ENCODE peak calls at places on chromosome 2, in ten cellular contexts. One of them, this sample, is unnamed.

GRCh38 chr2:158205215-158205614 is 103.5 kb downstream of the UPP2 start:
- DNase-seq in aorta: no peak
- DNase-seq in GM12891: no peak
- DNase-seq in RKO: no peak
- DNase-seq in KBM-7: no peak
- DNase-seq in activated naive CD8-positive, alpha-beta T cell treated with anti-CD3 and anti-CD28 coated beads for 36 hours: no peak
- DNase-seq in activated CD4-positive, alpha-beta T cell treated with anti-CD3 and anti-CD28 coated beads, Interleukin-2, amount 10 ng/mL, durations not matched to agents 24 days and 14 days: no peak
- DNase-seq in GM03348: no peak
- DNase-seq in choroid plexus epithelial cell: no peak
- DNase-seq in BE2C: no peak
- DNase-seq in this sample: no peak

GRCh38 chr2:112204411-112204810 is 50.4 kb downstream of the ZC3H8 start:
- DNase-seq in KBM-7: peak; percentile 35
- DNase-seq in GM12891: no peak
- DNase-seq in activated naive CD8-positive, alpha-beta T cell treated with anti-CD3 and anti-CD28 coated beads for 36 hours: no peak
- DNase-seq in aorta: no peak
- DNase-seq in activated CD4-positive, alpha-beta T cell treated with anti-CD3 and anti-CD28 coated beads, Interleukin-2, amount 10 ng/mL, durations not matched to agents 24 days and 14 days: peak; percentile 3
- DNase-seq in choroid plexus epithelial cell: peak; percentile 19
- DNase-seq in BE2C: no peak
- DNase-seq in GM03348: no peak
- DNase-seq in RKO: peak; percentile 47
- DNase-seq in this sample: no peak

GRCh38 chr2:68771211-68771721 is 36.7 kb downstream of the ARHGAP25 start:
- DNase-seq in KBM-7: no peak
- DNase-seq in BE2C: no peak
- DNase-seq in RKO: no peak
- DNase-seq in GM12891: no peak
- DNase-seq in GM03348: no peak
- DNase-seq in activated CD4-positive, alpha-beta T cell treated with anti-CD3 and anti-CD28 coated beads, Interleukin-2, amount 10 ng/mL, durations not matched to agents 24 days and 14 days: peak; percentile 55
- DNase-seq in activated naive CD8-positive, alpha-beta T cell treated with anti-CD3 and anti-CD28 coated beads for 36 hours: no peak
- DNase-seq in choroid plexus epithelial cell: peak; percentile 39
- DNase-seq in aorta: no peak
- DNase-seq in this sample: no peak

GRCh38 chr2:88212251-88212790 is 42.2 kb downstream of the THNSL2 start:
- DNase-seq in KBM-7: no peak
- DNase-seq in aorta: no peak
- DNase-seq in BE2C: no peak
- DNase-seq in activated CD4-positive, alpha-beta T cell treated with anti-CD3 and anti-CD28 coated beads, Interleukin-2, amount 10 ng/mL, durations not matched to agents 24 days and 14 days: no peak
- DNase-seq in RKO: peak; percentile 54
- DNase-seq in activated naive CD8-positive, alpha-beta T cell treated with anti-CD3 and anti-CD28 coated beads for 36 hours: no peak
- DNase-seq in GM03348: peak; percentile 39
- DNase-seq in choroid plexus epithelial cell: peak; percentile 32
- DNase-seq in GM12891: no peak
- DNase-seq in this sample: no peak

GRCh38 chr2:240523451-240524281 is 34.1 kb downstream of the ANKMY1 start:
- DNase-seq in aorta: peak; percentile 56
- DNase-seq in BE2C: no peak
- DNase-seq in activated CD4-positive, alpha-beta T cell treated with anti-CD3 and anti-CD28 coated beads, Interleukin-2, amount 10 ng/mL, durations not matched to agents 24 days and 14 days: no peak
- DNase-seq in RKO: no peak
- DNase-seq in choroid plexus epithelial cell: no peak
- DNase-seq in activated naive CD8-positive, alpha-beta T cell treated with anti-CD3 and anti-CD28 coated beads for 36 hours: no peak
- DNase-seq in KBM-7: no peak
- DNase-seq in GM12891: no peak
- DNase-seq in GM03348: peak; percentile 4
- DNase-seq in this sample: no peak

GRCh38 chr2:218991674-218992168 is 1.5 kb downstream of the CRYBA2 start:
- DNase-seq in activated CD4-positive, alpha-beta T cell treated with anti-CD3 and anti-CD28 coated beads, Interleukin-2, amount 10 ng/mL, durations not matched to agents 24 days and 14 days: no peak
- DNase-seq in choroid plexus epithelial cell: peak; percentile 33
- DNase-seq in KBM-7: no peak
- DNase-seq in GM03348: peak; percentile 67
- DNase-seq in GM12891: no peak
- DNase-seq in aorta: peak; percentile 19
- DNase-seq in activated naive CD8-positive, alpha-beta T cell treated with anti-CD3 and anti-CD28 coated beads for 36 hours: no peak
- DNase-seq in BE2C: peak; percentile 50
- DNase-seq in RKO: peak; percentile 52
- DNase-seq in this sample: no peak

GRCh38 chr2:144712277-144712944 is 192.5 kb upstream of the ZEB2 start:
- DNase-seq in activated naive CD8-positive, alpha-beta T cell treated with anti-CD3 and anti-CD28 coated beads for 36 hours: no peak
- DNase-seq in GM03348: peak; percentile 20
- DNase-seq in choroid plexus epithelial cell: peak; percentile 44
- DNase-seq in activated CD4-positive, alpha-beta T cell treated with anti-CD3 and anti-CD28 coated beads, Interleukin-2, amount 10 ng/mL, durations not matched to agents 24 days and 14 days: no peak
- DNase-seq in GM12891: no peak
- DNase-seq in RKO: no peak
- DNase-seq in aorta: no peak
- DNase-seq in KBM-7: no peak
- DNase-seq in BE2C: no peak
- DNase-seq in this sample: no peak

GRCh38 chr2:241052677-241053360 is 49.3 kb downstream of the MTERF4 start:
- DNase-seq in activated naive CD8-positive, alpha-beta T cell treated with anti-CD3 and anti-CD28 coated beads for 36 hours: no peak
- DNase-seq in GM03348: no peak
- DNase-seq in GM12891: no peak
- DNase-seq in choroid plexus epithelial cell: no peak
- DNase-seq in aorta: peak; percentile 62
- DNase-seq in RKO: no peak
- DNase-seq in BE2C: no peak
- DNase-seq in KBM-7: no peak
- DNase-seq in activated CD4-positive, alpha-beta T cell treated with anti-CD3 and anti-CD28 coated beads, Interleukin-2, amount 10 ng/mL, durations not matched to agents 24 days and 14 days: no peak
- DNase-seq in this sample: peak; percentile 6

GRCh38 chr2:235541016-235541415 is 47.2 kb downstream of the AGAP1 start:
- DNase-seq in aorta: no peak
- DNase-seq in activated CD4-positive, alpha-beta T cell treated with anti-CD3 and anti-CD28 coated beads, Interleukin-2, amount 10 ng/mL, durations not matched to agents 24 days and 14 days: no peak
- DNase-seq in activated naive CD8-positive, alpha-beta T cell treated with anti-CD3 and anti-CD28 coated beads for 36 hours: no peak
- DNase-seq in KBM-7: no peak
- DNase-seq in RKO: no peak
- DNase-seq in GM03348: no peak
- DNase-seq in BE2C: no peak
- DNase-seq in GM12891: no peak
- DNase-seq in choroid plexus epithelial cell: no peak
- DNase-seq in this sample: no peak

GRCh38 chr2:185638771-185639170 is 99.8 kb upstream of the FSIP2 start:
- DNase-seq in aorta: no peak
- DNase-seq in BE2C: no peak
- DNase-seq in KBM-7: no peak
- DNase-seq in RKO: no peak
- DNase-seq in choroid plexus epithelial cell: no peak
- DNase-seq in activated CD4-positive, alpha-beta T cell treated with anti-CD3 and anti-CD28 coated beads, Interleukin-2, amount 10 ng/mL, durations not matched to agents 24 days and 14 days: no peak
- DNase-seq in GM12891: no peak
- DNase-seq in activated naive CD8-positive, alpha-beta T cell treated with anti-CD3 and anti-CD28 coated beads for 36 hours: no peak
- DNase-seq in GM03348: no peak
- DNase-seq in this sample: no peak

GRCh38 chr2:67260348-67261277 is 136.5 kb upstream of the ETAA1 start:
- DNase-seq in BE2C: peak; percentile 7
- DNase-seq in GM12891: no peak
- DNase-seq in KBM-7: no peak
- DNase-seq in choroid plexus epithelial cell: peak; percentile 96
- DNase-seq in RKO: peak; percentile 42
- DNase-seq in GM03348: peak; percentile 83
- DNase-seq in activated naive CD8-positive, alpha-beta T cell treated with anti-CD3 and anti-CD28 coated beads for 36 hours: no peak
- DNase-seq in aorta: peak; percentile 91
- DNase-seq in activated CD4-positive, alpha-beta T cell treated with anti-CD3 and anti-CD28 coated beads, Interleukin-2, amount 10 ng/mL, durations not matched to agents 24 days and 14 days: no peak
- DNase-seq in this sample: no peak

GRCh38 chr2:29059612-29060011 is 14.7 kb downstream of the PCARE start:
- DNase-seq in KBM-7: no peak
- DNase-seq in GM03348: no peak
- DNase-seq in RKO: peak; percentile 9
- DNase-seq in aorta: no peak
- DNase-seq in choroid plexus epithelial cell: no peak
- DNase-seq in activated CD4-positive, alpha-beta T cell treated with anti-CD3 and anti-CD28 coated beads, Interleukin-2, amount 10 ng/mL, durations not matched to agents 24 days and 14 days: no peak
- DNase-seq in activated naive CD8-positive, alpha-beta T cell treated with anti-CD3 and anti-CD28 coated beads for 36 hours: no peak
- DNase-seq in BE2C: no peak
- DNase-seq in GM12891: no peak
- DNase-seq in this sample: no peak

GRCh38 chr2:217930783-217931563 is 71.8 kb downstream of the TNS1 start:
- DNase-seq in aorta: no peak
- DNase-seq in activated CD4-positive, alpha-beta T cell treated with anti-CD3 and anti-CD28 coated beads, Interleukin-2, amount 10 ng/mL, durations not matched to agents 24 days and 14 days: no peak
- DNase-seq in GM03348: no peak
- DNase-seq in GM12891: no peak
- DNase-seq in RKO: no peak
- DNase-seq in KBM-7: no peak
- DNase-seq in BE2C: no peak
- DNase-seq in activated naive CD8-positive, alpha-beta T cell treated with anti-CD3 and anti-CD28 coated beads for 36 hours: no peak
- DNase-seq in choroid plexus epithelial cell: no peak
- DNase-seq in this sample: no peak

This sample was measured in stimulated activated naive CD8-positive, alpha-beta T cell treated with anti-CD3 and anti-CD28 coated beads, Interleukin-15, amount 100 ng/mL, for 72 hours.